ENCODE peak calls at places on chromosome 18, in five cellular contexts. One of them, this sample, is unnamed.

GRCh38 chr18:3554811-3555427 is 104.9 kb downstream of the TGIF1 start:
- DNase-seq in ELR: no peak
- DNase-seq in MCF 10A: no peak
- DNase-seq in MV-4-11: no peak
- DNase-seq in LHCN-M2: no peak
- DNase-seq in this sample: no peak

GRCh38 chr18:23619388-23619873 is 33.1 kb upstream of the NPC1 start:
- DNase-seq in MCF 10A: no peak
- DNase-seq in LHCN-M2: peak
- DNase-seq in ELR: peak
- DNase-seq in MV-4-11: no peak
- DNase-seq in this sample: peak

GRCh38 chr18:35695803-35696202 is 114.3 kb downstream of the GALNT1 start:
- DNase-seq in MV-4-11: no peak
- DNase-seq in MCF 10A: no peak
- DNase-seq in ELR: no peak
- DNase-seq in LHCN-M2: no peak
- DNase-seq in this sample: no peak

GRCh38 chr18:24142376-24142775 is 3.5 kb downstream of the CABYR start:
- DNase-seq in MCF 10A: no peak
- DNase-seq in MV-4-11: no peak
- DNase-seq in ELR: no peak
- DNase-seq in LHCN-M2: no peak
- DNase-seq in this sample: no peak

GRCh38 chr18:74446631-74447403 is 10.3 kb downstream of the DIPK1C start:
- DNase-seq in MV-4-11: no peak
- DNase-seq in ELR: no peak
- DNase-seq in MCF 10A: no peak
- DNase-seq in LHCN-M2: no peak
- DNase-seq in this sample: no peak

GRCh38 chr18:7830468-7830867 is 263.4 kb downstream of the PTPRM start:
- DNase-seq in LHCN-M2: no peak
- DNase-seq in ELR: peak
- DNase-seq in MCF 10A: peak
- DNase-seq in MV-4-11: no peak
- DNase-seq in this sample: no peak

GRCh38 chr18:617970-618504 is 21.2 kb downstream of the CLUL1 start:
- DNase-seq in LHCN-M2: no peak
- DNase-seq in MCF 10A: no peak
- DNase-seq in ELR: no peak
- DNase-seq in MV-4-11: no peak
- DNase-seq in this sample: no peak

GRCh38 chr18:49364821-49365220 is 95.6 kb downstream of the DYM start:
- DNase-seq in ELR: peak
- DNase-seq in LHCN-M2: no peak
- DNase-seq in MV-4-11: no peak
- DNase-seq in MCF 10A: peak
- DNase-seq in this sample: no peak

GRCh38 chr18:48392266-48392665 is 16.9 kb downstream of the ZBTB7C start:
- DNase-seq in LHCN-M2: no peak
- DNase-seq in MCF 10A: no peak
- DNase-seq in ELR: no peak
- DNase-seq in MV-4-11: no peak
- DNase-seq in this sample: no peak

GRCh38 chr18:58998421-58999203 is 133.9 kb downstream of the ZNF532 start:
- DNase-seq in LHCN-M2: peak
- DNase-seq in ELR: peak
- DNase-seq in MCF 10A: peak
- DNase-seq in MV-4-11: peak
- DNase-seq in this sample: no peak

GRCh38 chr18:12238861-12239260 is 15.3 kb upstream of the CIDEA start:
- DNase-seq in ELR: no peak
- DNase-seq in LHCN-M2: no peak
- DNase-seq in MCF 10A: peak
- DNase-seq in MV-4-11: no peak
- DNase-seq in this sample: no peak

GRCh38 chr18:6777509-6777908 is 48.0 kb downstream of the ARHGAP28 start:
- DNase-seq in ELR: no peak
- DNase-seq in LHCN-M2: no peak
- DNase-seq in MV-4-11: no peak
- DNase-seq in MCF 10A: no peak
- DNase-seq in this sample: no peak

GRCh38 chr18:10441472-10441871 is 13.0 kb upstream of the APCDD1 start:
- DNase-seq in ELR: no peak
- DNase-seq in MV-4-11: no peak
- DNase-seq in MCF 10A: no peak
- DNase-seq in LHCN-M2: no peak
- DNase-seq in this sample: no peak

GRCh38 chr18:38241736-38242135 is 676.1 kb upstream of the CELF4 start:
- DNase-seq in MCF 10A: peak
- DNase-seq in MV-4-11: no peak
- DNase-seq in ELR: no peak
- DNase-seq in LHCN-M2: no peak
- DNase-seq in this sample: no peak

GRCh38 chr18:35827275-35827929 is 145.1 kb upstream of the RMP24 start:
- DNase-seq in MCF 10A: no peak
- DNase-seq in MV-4-11: no peak
- DNase-seq in LHCN-M2: no peak
- DNase-seq in ELR: no peak
- DNase-seq in this sample: no peak

GRCh38 chr18:31042068-31042390 is 513 bp downstream of the DSC3 start:
- DNase-seq in LHCN-M2: no peak
- DNase-seq in MCF 10A: no peak
- DNase-seq in MV-4-11: no peak
- DNase-seq in ELR: no peak
- DNase-seq in this sample: no peak